ENCODE peak calls at places on chromosome 3, in seven cellular contexts. L is hepatocyte, O is neural progenitor cell, F is GM23338, J is HCT116, K is GM23248, U is PC-3. H is an unnamed sample.
A peak's percentile ranks its signal among the peaks of the same experiment; 100 is the strongest.

GRCh38 chr3:33392703-33393125 is 47.5 kb downstream of the UBP1 start:
- DNase-seq in L (no peak), O (no peak), F (no peak), J (peak; percentile 53), K (peak; percentile 90), U (peak; percentile 97), H (no peak)

GRCh38 chr3:113258311-113258710 is 47.0 kb downstream of the BOC start:
- DNase-seq in L (no peak), O (no peak), F (peak; percentile 27), J (no peak), K (peak; percentile 73), U (no peak), H (no peak)

GRCh38 chr3:117101697-117102096 is 392.1 kb downstream of the TUSC7 start:
- DNase-seq in L (no peak), O (no peak), F (no peak), J (no peak), K (no peak), U (no peak), H (no peak)

GRCh38 chr3:73784647-73785420 is 160.1 kb upstream of the PDZRN3 start:
- DNase-seq in L (no peak), O (no peak), F (no peak), J (no peak), K (peak; percentile 37), U (no peak), H (no peak)

GRCh38 chr3:65425880-65426279 is 612.8 kb downstream of the MAGI1 start:
- DNase-seq in L (peak; percentile 22), O (peak; percentile 44), F (peak; percentile 35), J (no peak), K (peak; percentile 22), U (peak; percentile 4), H (no peak)

GRCh38 chr3:108388136-108389132 is 92.1 kb downstream of the HHLA2 start:
- DNase-seq in L (no peak), O (no peak), F (no peak), J (no peak), K (peak; percentile 14), U (no peak), H (no peak)

GRCh38 chr3:9396301-9396631 is 1.1 kb upstream of the SETD5 start:
- DNase-seq in L (peak; percentile 97), O (peak; percentile 93), F (peak; percentile 96), J (peak; percentile 93), K (peak; percentile 98), U (peak; percentile 94), H (peak; percentile 89)

GRCh38 chr3:115245437-115245836 is 98.3 kb upstream of the ZBTB20 start:
- DNase-seq in L (peak; percentile 60), O (no peak), F (no peak), J (peak; percentile 67), K (peak; percentile 95), U (peak; percentile 93), H (no peak)

GRCh38 chr3:43621406-43621973 is 321 bp downstream of the ANO10 start:
- DNase-seq in L (peak; percentile 48), O (no peak), F (no peak), J (no peak), K (no peak), U (no peak), H (no peak)

DNA sequence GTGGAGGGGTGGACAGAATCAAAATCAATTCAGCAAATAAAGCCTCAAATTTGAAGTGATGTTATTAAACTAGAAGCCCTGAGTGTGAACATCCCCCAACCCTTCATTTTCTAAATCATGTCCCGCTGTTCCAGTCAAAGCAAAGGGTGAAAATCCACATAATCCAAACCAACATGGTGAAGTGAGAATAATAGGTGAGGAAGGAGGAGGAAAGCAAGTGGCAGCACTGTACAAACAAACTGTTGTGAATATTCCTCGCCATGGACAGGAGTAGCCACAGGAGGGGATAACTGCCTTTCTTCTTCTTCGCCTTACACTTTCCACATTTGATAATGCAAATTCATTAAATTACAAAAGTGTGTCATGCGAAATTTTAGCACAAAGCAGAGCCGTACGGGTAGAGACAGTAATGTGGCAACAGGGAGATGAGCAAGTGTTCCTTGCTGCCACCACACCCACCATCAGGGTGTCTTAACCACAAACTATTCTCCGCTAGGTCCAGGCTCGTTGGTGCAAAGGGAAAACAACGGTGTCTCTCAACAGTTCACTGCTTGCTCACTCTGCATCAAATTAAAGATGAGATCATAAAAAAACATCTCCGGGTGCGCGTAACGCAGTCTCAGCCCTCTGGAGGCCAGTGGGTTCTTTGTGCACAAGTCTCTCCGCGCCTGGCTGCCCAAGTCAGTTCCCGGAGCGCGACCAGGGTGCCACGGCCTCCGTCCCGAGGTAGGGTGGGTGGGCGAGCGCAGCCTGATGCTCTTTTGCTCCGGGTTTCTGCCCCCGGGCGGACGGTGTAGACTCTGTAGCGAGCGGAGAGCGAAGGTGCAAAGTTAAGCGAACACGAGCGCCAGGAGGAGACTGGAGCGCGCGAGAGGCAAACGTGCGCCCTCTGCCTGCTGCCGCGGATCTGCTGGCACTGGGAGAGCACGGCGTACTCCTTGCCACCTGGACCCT is 6.7 kb downstream of the EPHA3 start:
- DNase-seq in L (peak; percentile 85), O (peak; percentile 87), F (peak; percentile 93), J (no peak), K (peak; percentile 72), U (peak; percentile 69), H (no peak)
- TF ChIP-seq EZH2phosphoT487 in L (no peak), O (no peak), F (no peak), J (no peak), K (no peak), U (no peak), H (no peak)

DNA sequence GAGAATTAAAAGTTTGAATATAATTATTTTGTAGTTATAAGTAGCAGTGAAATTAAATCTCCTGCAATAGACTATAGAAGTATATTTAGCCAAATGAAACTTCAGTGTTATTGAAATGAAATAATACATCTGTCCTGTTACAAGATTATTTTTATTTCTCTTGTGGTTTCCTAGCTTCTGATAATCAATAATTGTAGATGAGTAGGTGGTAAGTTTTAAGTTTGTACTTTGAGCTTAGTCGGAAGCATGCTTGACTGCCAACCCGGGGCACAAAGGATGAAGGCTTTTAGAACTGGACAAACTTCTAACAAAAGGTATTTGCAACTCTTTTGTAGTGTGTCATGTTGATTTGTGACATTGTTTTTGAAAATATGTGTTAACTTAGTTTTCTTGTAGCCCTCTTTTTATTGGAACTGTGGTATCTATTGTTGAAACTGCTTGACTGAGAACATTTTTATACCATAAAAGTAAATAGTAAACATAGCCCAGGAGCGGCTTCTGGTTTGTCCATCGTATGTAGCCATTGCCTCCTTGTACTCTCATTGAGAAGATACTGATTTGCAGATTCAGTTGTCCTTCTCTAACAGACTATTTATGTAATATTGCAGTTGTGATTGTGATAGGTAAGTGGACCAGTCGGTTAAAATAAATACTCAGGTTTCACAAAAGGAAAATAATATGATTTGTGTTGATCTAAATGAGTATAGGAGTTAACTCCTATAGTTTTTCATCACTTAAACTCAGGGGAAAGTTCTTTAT is 2.9 kb downstream of the CTNNB1 start:
- DNase-seq in L (no peak), O (peak; percentile 38), F (no peak), J (no peak), K (no peak), U (peak; percentile 9), H (peak; percentile 31)
- TF ChIP-seq EZH2phosphoT487 in L (no peak), O (no peak), F (no peak), J (no peak), K (no peak), U (no peak), H (no peak)

GRCh38 chr3:35666893-35667292 is 27.6 kb downstream of the ARPP21 start:
- DNase-seq in L (no peak), O (no peak), F (no peak), J (no peak), K (no peak), U (peak; percentile 20), H (no peak)
- TF ChIP-seq EZH2phosphoT487 in L (no peak), O (no peak), F (no peak), J (no peak), K (no peak), U (no peak), H (no peak)

GRCh38 chr3:186198442-186198841 is 89.6 kb upstream of the ETV5 start:
- DNase-seq in L (no peak), O (no peak), F (no peak), J (no peak), K (no peak), U (no peak), H (no peak)

DNA sequence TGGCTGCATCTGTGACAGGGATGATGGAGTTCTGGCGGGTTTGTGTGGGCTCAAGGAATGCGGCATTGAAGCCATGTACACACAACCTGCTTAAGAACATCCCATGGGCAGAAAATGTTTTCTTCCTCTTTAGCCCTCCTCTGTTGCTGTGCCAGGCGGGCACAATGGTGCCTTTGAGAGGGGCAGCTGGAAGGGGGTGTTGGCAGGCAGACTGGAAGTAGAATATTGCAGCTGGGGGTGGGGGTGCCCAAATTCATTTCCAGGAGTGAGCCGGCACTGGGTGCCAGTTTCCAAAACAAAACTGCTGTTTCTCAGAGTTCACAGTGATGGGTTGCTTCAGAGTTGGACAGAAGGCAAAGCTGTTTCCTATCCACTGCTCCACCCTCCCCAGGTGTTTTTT is 91.9 kb upstream of the ETV5 start:
- DNase-seq in L (no peak), O (no peak), F (no peak), J (no peak), K (no peak), U (no peak), H (no peak)
- TF ChIP-seq EZH2phosphoT487 in L (no peak), O (no peak), F (no peak), J (no peak), K (no peak), U (no peak), H (no peak)

H was measured in OCI-LY7.